ENCODE peak calls at places on chromosome 1, in ten cellular contexts. One of them, this sample, is unnamed.

GRCh38 chr1:1940123-1940425 is 21.0 kb upstream of the TMEM52 start:
- DNase-seq in HepG2: no peak
- DNase-seq in mesenchymal stem cell: no peak
- DNase-seq in OCI-LY7: no peak
- DNase-seq in small intestine: no peak
- DNase-seq in cardiac muscle cell: no peak
- DNase-seq in heart left ventricle: peak; percentile 62
- DNase-seq in IMR-90: no peak
- DNase-seq in heart right ventricle: no peak
- DNase-seq in CD8-positive, alpha-beta memory T cell: no peak
- DNase-seq in this sample: no peak

GRCh38 chr1:227449051-227449450 is 114.3 kb upstream of the ZNF678 start:
- DNase-seq in IMR-90: no peak
- DNase-seq in CD8-positive, alpha-beta memory T cell: no peak
- DNase-seq in heart left ventricle: no peak
- DNase-seq in OCI-LY7: peak; percentile 55
- DNase-seq in heart right ventricle: no peak
- DNase-seq in mesenchymal stem cell: peak; percentile 28
- DNase-seq in HepG2: peak; percentile 45
- DNase-seq in cardiac muscle cell: peak; percentile 59
- DNase-seq in small intestine: peak; percentile 42
- DNase-seq in this sample: peak; percentile 47

GRCh38 chr1:61047061-61047460 is 35.3 kb upstream of the NFIA start:
- DNase-seq in mesenchymal stem cell: no peak
- DNase-seq in CD8-positive, alpha-beta memory T cell: no peak
- DNase-seq in heart left ventricle: no peak
- DNase-seq in OCI-LY7: no peak
- DNase-seq in small intestine: no peak
- DNase-seq in IMR-90: no peak
- DNase-seq in HepG2: no peak
- DNase-seq in heart right ventricle: no peak
- DNase-seq in cardiac muscle cell: no peak
- DNase-seq in this sample: no peak

GRCh38 chr1:173997796-173998195 is 24.4 kb downstream of the RC3H1 start:
- DNase-seq in HepG2: no peak
- DNase-seq in heart left ventricle: no peak
- DNase-seq in cardiac muscle cell: no peak
- DNase-seq in OCI-LY7: no peak
- DNase-seq in IMR-90: peak; percentile 70
- DNase-seq in CD8-positive, alpha-beta memory T cell: no peak
- DNase-seq in mesenchymal stem cell: peak; percentile 44
- DNase-seq in heart right ventricle: no peak
- DNase-seq in small intestine: no peak
- DNase-seq in this sample: no peak

GRCh38 chr1:182299728-182300581 is 91.6 kb downstream of the GLUL start:
- DNase-seq in CD8-positive, alpha-beta memory T cell: no peak
- DNase-seq in cardiac muscle cell: no peak
- DNase-seq in small intestine: peak; percentile 31
- DNase-seq in mesenchymal stem cell: no peak
- DNase-seq in HepG2: peak; percentile 78
- DNase-seq in heart left ventricle: peak; percentile 72
- DNase-seq in IMR-90: no peak
- DNase-seq in heart right ventricle: peak; percentile 48
- DNase-seq in OCI-LY7: no peak
- DNase-seq in this sample: no peak

GRCh38 chr1:1678581-1679380 is 13.8 kb downstream of the SLC35E2B start:
- DNase-seq in CD8-positive, alpha-beta memory T cell: no peak
- DNase-seq in mesenchymal stem cell: no peak
- DNase-seq in small intestine: peak; percentile 99
- DNase-seq in IMR-90: no peak
- DNase-seq in heart right ventricle: no peak
- DNase-seq in cardiac muscle cell: peak; percentile 7
- DNase-seq in HepG2: peak; percentile 86
- DNase-seq in OCI-LY7: peak; percentile 89
- DNase-seq in heart left ventricle: peak; percentile 29
- DNase-seq in this sample: no peak

GRCh38 chr1:220012259-220012658 is 34.0 kb downstream of the EPRS1 start:
- DNase-seq in cardiac muscle cell: no peak
- DNase-seq in IMR-90: peak; percentile 10
- DNase-seq in heart left ventricle: no peak
- DNase-seq in small intestine: no peak
- DNase-seq in mesenchymal stem cell: peak; percentile 16
- DNase-seq in HepG2: no peak
- DNase-seq in heart right ventricle: no peak
- DNase-seq in CD8-positive, alpha-beta memory T cell: no peak
- DNase-seq in OCI-LY7: peak; percentile 32
- DNase-seq in this sample: no peak

GRCh38 chr1:7501259-7501560 is 269.9 kb upstream of the VAMP3 start:
- DNase-seq in IMR-90: no peak
- DNase-seq in HepG2: no peak
- DNase-seq in mesenchymal stem cell: no peak
- DNase-seq in heart right ventricle: no peak
- DNase-seq in CD8-positive, alpha-beta memory T cell: no peak
- DNase-seq in heart left ventricle: peak; percentile 27
- DNase-seq in OCI-LY7: no peak
- DNase-seq in small intestine: no peak
- DNase-seq in cardiac muscle cell: no peak
- DNase-seq in this sample: no peak

GRCh38 chr1:9367806-9368205 is 75.1 kb downstream of the SPSB1 start:
- DNase-seq in heart right ventricle: no peak
- DNase-seq in cardiac muscle cell: no peak
- DNase-seq in CD8-positive, alpha-beta memory T cell: no peak
- DNase-seq in heart left ventricle: no peak
- DNase-seq in small intestine: no peak
- DNase-seq in OCI-LY7: no peak
- DNase-seq in mesenchymal stem cell: no peak
- DNase-seq in HepG2: no peak
- DNase-seq in IMR-90: no peak
- DNase-seq in this sample: no peak

GRCh38 chr1:9369964-9370788 is 77.5 kb downstream of the SPSB1 start:
- DNase-seq in heart right ventricle: no peak
- DNase-seq in IMR-90: no peak
- DNase-seq in cardiac muscle cell: no peak
- DNase-seq in OCI-LY7: no peak
- DNase-seq in HepG2: no peak
- DNase-seq in small intestine: no peak
- DNase-seq in heart left ventricle: no peak
- DNase-seq in CD8-positive, alpha-beta memory T cell: no peak
- DNase-seq in mesenchymal stem cell: no peak
- DNase-seq in this sample: no peak

GRCh38 chr1:9368356-9368755 is 75.7 kb downstream of the SPSB1 start:
- DNase-seq in HepG2: no peak
- DNase-seq in CD8-positive, alpha-beta memory T cell: no peak
- DNase-seq in heart right ventricle: no peak
- DNase-seq in OCI-LY7: no peak
- DNase-seq in mesenchymal stem cell: no peak
- DNase-seq in heart left ventricle: no peak
- DNase-seq in cardiac muscle cell: no peak
- DNase-seq in small intestine: no peak
- DNase-seq in IMR-90: no peak
- DNase-seq in this sample: no peak

GRCh38 chr1:9366298-9366697 is 73.6 kb downstream of the SPSB1 start:
- DNase-seq in small intestine: no peak
- DNase-seq in cardiac muscle cell: no peak
- DNase-seq in CD8-positive, alpha-beta memory T cell: no peak
- DNase-seq in HepG2: no peak
- DNase-seq in IMR-90: no peak
- DNase-seq in heart left ventricle: no peak
- DNase-seq in heart right ventricle: no peak
- DNase-seq in OCI-LY7: no peak
- DNase-seq in mesenchymal stem cell: no peak
- DNase-seq in this sample: no peak

GRCh38 chr1:9366943-9367780 is 74.5 kb downstream of the SPSB1 start:
- DNase-seq in HepG2: no peak
- DNase-seq in IMR-90: no peak
- DNase-seq in heart right ventricle: no peak
- DNase-seq in heart left ventricle: no peak
- DNase-seq in OCI-LY7: no peak
- DNase-seq in small intestine: no peak
- DNase-seq in cardiac muscle cell: no peak
- DNase-seq in mesenchymal stem cell: no peak
- DNase-seq in CD8-positive, alpha-beta memory T cell: no peak
- DNase-seq in this sample: no peak
- H3K4me1 ChIP-seq in HepG2: peaks cover 15% of the 10 kb centered on the region
- H3K4me1 ChIP-seq in IMR-90: peaks cover 3% of the 10 kb centered on the region
- H3K4me1 ChIP-seq in heart right ventricle: peaks cover 26% of the 10 kb centered on the region
- H3K4me1 ChIP-seq in heart left ventricle: peaks cover 23% of the 10 kb centered on the region
- H3K4me1 ChIP-seq in OCI-LY7: peaks cover 14% of the 10 kb centered on the region
- H3K4me1 ChIP-seq in small intestine: peaks cover 7% of the 10 kb centered on the region
- H3K4me1 ChIP-seq in cardiac muscle cell: no peaks in the 10 kb centered on the region
- H3K4me1 ChIP-seq in mesenchymal stem cell: peaks cover 32% of the 10 kb centered on the region
- H3K4me1 ChIP-seq in CD8-positive, alpha-beta memory T cell: peaks cover 7% of the 10 kb centered on the region
- H3K4me1 ChIP-seq in this sample: no peaks in the 10 kb centered on the region

DNA sequence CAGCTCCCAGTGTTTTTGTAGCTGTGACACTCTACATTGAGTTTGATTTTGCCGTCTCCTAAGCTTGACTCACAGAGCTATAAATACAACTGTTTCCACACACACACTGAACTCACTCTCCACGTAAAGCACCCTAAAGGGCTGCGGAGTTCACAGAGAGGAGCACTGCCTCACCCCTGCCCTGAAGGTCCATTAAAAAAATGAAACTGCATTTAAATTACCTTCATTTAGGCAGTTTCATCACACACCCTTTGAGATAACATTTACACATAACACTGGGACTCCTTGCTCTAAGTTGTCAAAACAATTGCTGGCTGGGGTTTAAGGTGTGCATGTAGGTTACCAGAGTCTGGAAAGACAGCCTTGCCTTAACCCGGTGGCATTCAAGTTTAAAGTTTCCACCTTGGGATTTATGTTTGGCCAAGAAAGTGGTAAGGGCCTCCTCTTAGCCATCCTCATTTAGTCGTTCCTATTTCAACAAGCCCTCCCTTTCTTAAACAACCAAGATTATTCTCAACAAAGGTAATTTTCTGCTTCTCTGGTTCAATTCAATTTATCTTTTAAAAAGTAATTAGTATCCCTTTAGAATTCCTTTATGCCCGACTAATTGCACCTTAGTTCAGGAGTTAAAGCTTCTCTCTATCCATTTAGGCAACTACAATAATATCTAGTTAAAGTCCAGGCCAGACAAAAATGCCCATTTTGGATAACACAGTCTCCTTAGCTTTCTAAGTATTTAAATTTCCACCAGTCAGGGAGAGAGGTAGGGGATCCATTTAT is 136.9 kb upstream of the MAGI3 start:
- DNase-seq in heart right ventricle: peak; percentile 8
- DNase-seq in OCI-LY7: no peak
- DNase-seq in cardiac muscle cell: no peak
- DNase-seq in IMR-90: no peak
- DNase-seq in HepG2: no peak
- DNase-seq in mesenchymal stem cell: no peak
- DNase-seq in CD8-positive, alpha-beta memory T cell: no peak
- DNase-seq in heart left ventricle: no peak
- DNase-seq in small intestine: peak; percentile 72
- DNase-seq in this sample: no peak
- H3K27ac ChIP-seq in heart right ventricle: no peak overlapping the region
- H3K27ac ChIP-seq in OCI-LY7: no peak overlapping the region
- H3K27ac ChIP-seq in cardiac muscle cell: peak overlapping the region; percentile 5
- H3K27ac ChIP-seq in IMR-90: no peak overlapping the region
- H3K27ac ChIP-seq in HepG2: no peak overlapping the region
- H3K27ac ChIP-seq in mesenchymal stem cell: no peak overlapping the region
- H3K27ac ChIP-seq in CD8-positive, alpha-beta memory T cell: no peak overlapping the region
- H3K27ac ChIP-seq in heart left ventricle: no peak overlapping the region
- H3K27ac ChIP-seq in small intestine: no peak overlapping the region
- H3K27ac ChIP-seq in this sample: no peak overlapping the region

GRCh38 chr1:31576743-31577455 is 584 bp downstream of the TINAGL1 start:
- DNase-seq in heart left ventricle: no peak
- DNase-seq in IMR-90: no peak
- DNase-seq in HepG2: no peak
- DNase-seq in CD8-positive, alpha-beta memory T cell: no peak
- DNase-seq in small intestine: peak; percentile 48
- DNase-seq in heart right ventricle: no peak
- DNase-seq in mesenchymal stem cell: no peak
- DNase-seq in cardiac muscle cell: no peak
- DNase-seq in OCI-LY7: no peak
- DNase-seq in this sample: no peak

GRCh38 chr1:31577515-31578191 is 1.3 kb downstream of the TINAGL1 start:
- DNase-seq in heart left ventricle: no peak
- DNase-seq in mesenchymal stem cell: no peak
- DNase-seq in IMR-90: peak; percentile 52
- DNase-seq in cardiac muscle cell: no peak
- DNase-seq in CD8-positive, alpha-beta memory T cell: no peak
- DNase-seq in HepG2: peak; percentile 24
- DNase-seq in OCI-LY7: no peak
- DNase-seq in small intestine: peak; percentile 67
- DNase-seq in heart right ventricle: no peak
- DNase-seq in this sample: no peak

GRCh38 chr1:31580513-31580870 is 4.2 kb downstream of the TINAGL1 start:
- DNase-seq in OCI-LY7: no peak
- DNase-seq in HepG2: no peak
- DNase-seq in cardiac muscle cell: no peak
- DNase-seq in heart left ventricle: no peak
- DNase-seq in heart right ventricle: no peak
- DNase-seq in small intestine: no peak
- DNase-seq in IMR-90: peak; percentile 28
- DNase-seq in mesenchymal stem cell: no peak
- DNase-seq in CD8-positive, alpha-beta memory T cell: no peak
- DNase-seq in this sample: no peak

GRCh38 chr1:31580891-31581603 is 4.7 kb downstream of the TINAGL1 start:
- DNase-seq in heart right ventricle: no peak
- DNase-seq in mesenchymal stem cell: no peak
- DNase-seq in OCI-LY7: no peak
- DNase-seq in IMR-90: no peak
- DNase-seq in HepG2: no peak
- DNase-seq in heart left ventricle: no peak
- DNase-seq in cardiac muscle cell: no peak
- DNase-seq in small intestine: no peak
- DNase-seq in CD8-positive, alpha-beta memory T cell: no peak
- DNase-seq in this sample: no peak

DNA sequence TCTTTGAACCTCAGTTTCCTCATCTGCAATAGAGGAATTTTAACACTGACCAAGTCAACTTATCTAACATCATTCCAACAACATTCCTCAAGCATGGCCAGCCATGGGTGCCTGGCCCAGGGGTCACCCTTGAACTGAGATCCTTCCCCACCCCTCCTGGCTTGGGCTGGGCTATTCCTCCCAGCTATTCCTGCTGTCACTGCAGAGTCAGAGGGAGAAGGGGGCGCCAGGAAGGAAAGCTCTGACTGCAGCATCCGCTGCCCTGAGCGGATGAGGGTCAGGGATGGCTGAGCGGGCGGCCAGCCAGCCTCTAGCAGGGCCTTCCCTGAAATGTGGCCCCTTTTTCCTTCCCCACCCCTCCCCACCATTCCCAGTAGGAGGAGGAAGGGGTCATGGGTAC is 3.1 kb downstream of the TINAGL1 start:
- DNase-seq in cardiac muscle cell: no peak
- DNase-seq in CD8-positive, alpha-beta memory T cell: no peak
- DNase-seq in OCI-LY7: no peak
- DNase-seq in IMR-90: no peak
- DNase-seq in heart right ventricle: peak; percentile 73
- DNase-seq in HepG2: no peak
- DNase-seq in small intestine: no peak
- DNase-seq in heart left ventricle: peak; percentile 74
- DNase-seq in mesenchymal stem cell: no peak
- DNase-seq in this sample: no peak
- H3K4me3 ChIP-seq in cardiac muscle cell: no peak overlapping the region
- H3K4me3 ChIP-seq in CD8-positive, alpha-beta memory T cell: no peak overlapping the region
- H3K4me3 ChIP-seq in OCI-LY7: no peak overlapping the region
- H3K4me3 ChIP-seq in IMR-90: no peak overlapping the region
- H3K4me3 ChIP-seq in heart right ventricle: peak overlapping the region; percentile 48
- H3K4me3 ChIP-seq in HepG2: no peak overlapping the region
- H3K4me3 ChIP-seq in small intestine: no peak overlapping the region
- H3K4me3 ChIP-seq in heart left ventricle: peak overlapping the region; percentile 89
- H3K4me3 ChIP-seq in mesenchymal stem cell: no peak overlapping the region
- H3K4me3 ChIP-seq in this sample: no peak overlapping the region

GRCh38 chr1:29633271-29633615 is 396.9 kb downstream of the PTPRU start:
- DNase-seq in mesenchymal stem cell: no peak
- DNase-seq in heart left ventricle: no peak
- DNase-seq in CD8-positive, alpha-beta memory T cell: no peak
- DNase-seq in IMR-90: no peak
- DNase-seq in HepG2: no peak
- DNase-seq in heart right ventricle: no peak
- DNase-seq in cardiac muscle cell: no peak
- DNase-seq in small intestine: no peak
- DNase-seq in OCI-LY7: no peak
- DNase-seq in this sample: no peak
- H3K4me1 ChIP-seq in mesenchymal stem cell: peaks cover 13% of the 10 kb centered on the region
- H3K4me1 ChIP-seq in heart left ventricle: no peaks in the 10 kb centered on the region
- H3K4me1 ChIP-seq in CD8-positive, alpha-beta memory T cell: no peaks in the 10 kb centered on the region
- H3K4me1 ChIP-seq in IMR-90: peaks cover 8% of the 10 kb centered on the region
- H3K4me1 ChIP-seq in HepG2: peaks cover 8% of the 10 kb centered on the region
- H3K4me1 ChIP-seq in heart right ventricle: no peaks in the 10 kb centered on the region
- H3K4me1 ChIP-seq in cardiac muscle cell: no peaks in the 10 kb centered on the region
- H3K4me1 ChIP-seq in small intestine: no peaks in the 10 kb centered on the region
- H3K4me1 ChIP-seq in OCI-LY7: no peaks in the 10 kb centered on the region
- H3K4me1 ChIP-seq in this sample: no peaks in the 10 kb centered on the region